ENCODE peak calls at places on chromosomes 7 and 10, in nine cellular contexts. W is choroid plexus epithelial cell; P is CD8-positive, alpha-beta T cell; H is body of pancreas; J is HCT116; X is fibroblast of lung; N is transverse colon; V is adrenal gland; Q is coronary artery. O is an unnamed sample.

GRCh38 chr7:92705831-92706230 is 115.6 kb upstream of the FAM133B start:
- DNase-seq in W (no peak), P (no peak), H (no peak), J (no peak), X (no peak), N (no peak), V (no peak), Q (no peak), O (no peak)

GRCh38 chr7:151394076-151395035 is 15.5 kb downstream of the WDR86 start:
- DNase-seq in W (no peak), P (no peak), H (no peak), J (no peak), X (no peak), N (no peak), V (no peak), Q (no peak), O (no peak)

GRCh38 chr7:138814806-138815332 is 16.9 kb upstream of the ATP6V0A4 start:
- DNase-seq in W (peak; percentile 23), P (no peak), H (no peak), J (no peak), X (no peak), N (no peak), V (no peak), Q (no peak), O (no peak)

GRCh38 chr10:132307823-132308587 is at the start of gene STK32C:
- DNase-seq in W (peak; percentile 92), P (peak; percentile 82), H (peak; percentile 94), J (peak; percentile 54), X (peak; percentile 90), N (peak; percentile 93), V (peak; percentile 90), Q (peak; percentile 95), O (peak; percentile 94)

GRCh38 chr10:30000802-30001571 is 58.4 kb downstream of the JCAD start:
- DNase-seq in W (peak; percentile 95), P (no peak), H (no peak), J (no peak), X (peak; percentile 92), N (peak; percentile 26), V (peak; percentile 90), Q (peak; percentile 84), O (peak; percentile 75)

GRCh38 chr10:71663311-71663710 is 56.3 kb downstream of the C10orf105 start:
- DNase-seq in W (no peak), P (no peak), H (no peak), J (no peak), X (no peak), N (peak; percentile 49), V (no peak), Q (no peak), O (no peak)

GRCh38 chr7:1738511-1738910 is 68.4 kb downstream of the ELFN1 start:
- DNase-seq in W (no peak), P (no peak), H (no peak), J (no peak), X (no peak), N (no peak), V (no peak), Q (no peak), O (no peak)

GRCh38 chr10:69639291-69640195 is 9.5 kb downstream of the FAM241B start:
- DNase-seq in W (peak; percentile 82), P (peak; percentile 43), H (peak; percentile 77), J (peak; percentile 65), X (peak; percentile 70), N (peak; percentile 65), V (peak; percentile 31), Q (peak; percentile 71), O (peak; percentile 23)

GRCh38 chr7:101169838-101170531 is 4.6 kb upstream of the VGF start:
- DNase-seq in W (peak; percentile 66), P (peak; percentile 68), H (peak; percentile 77), J (no peak), X (peak; percentile 53), N (peak; percentile 79), V (peak; percentile 59), Q (peak; percentile 78), O (peak; percentile 69)

GRCh38 chr7:46291601-46292150 is 370.6 kb upstream of the IGFBP3 start:
- DNase-seq in W (peak; percentile 81), P (no peak), H (no peak), J (no peak), X (peak; percentile 76), N (no peak), V (no peak), Q (no peak), O (no peak)

GRCh38 chr7:23893172-23893941 is 183.3 kb downstream of the STK31 start:
- DNase-seq in W (peak; percentile 58), P (no peak), H (no peak), J (no peak), X (peak; percentile 16), N (no peak), V (no peak), Q (no peak), O (no peak)

GRCh38 chr10:97076781-97077180 is 109.0 kb downstream of the SLIT1 start:
- DNase-seq in W (no peak), P (no peak), H (no peak), J (no peak), X (no peak), N (no peak), V (no peak), Q (no peak), O (no peak)

GRCh38 chr7:11193131-11193867 is 219.6 kb downstream of the PHF14 start:
- DNase-seq in W (peak; percentile 37), P (no peak), H (peak; percentile 34), J (no peak), X (peak; percentile 29), N (no peak), V (no peak), Q (no peak), O (peak; percentile 57)

GRCh38 chr7:100835903-100836811 is 8.8 kb upstream of the EPHB4 start:
- DNase-seq in W (no peak), P (no peak), H (no peak), J (no peak), X (no peak), N (peak; percentile 78), V (peak; percentile 68), Q (no peak), O (peak; percentile 56)

GRCh38 chr7:95092332-95092731 is 184.9 kb downstream of the PPP1R9A start:
- DNase-seq in W (no peak), P (no peak), H (no peak), J (no peak), X (no peak), N (no peak), V (peak; percentile 67), Q (no peak), O (no peak)

GRCh38 chr7:45001138-45001694 is 1.2 kb downstream of the CCM2 start:
- DNase-seq in W (no peak), P (no peak), H (peak; percentile 47), J (no peak), X (peak; percentile 11), N (peak; percentile 55), V (no peak), Q (no peak), O (no peak)

GRCh38 chr7:133253522-133253882 is 624 bp downstream of the EXOC4 start:
- DNase-seq in W (peak; percentile 37), P (no peak), H (peak; percentile 43), J (no peak), X (peak; percentile 14), N (peak; percentile 13), V (no peak), Q (no peak), O (no peak)

GRCh38 chr7:1966631-1967200 is 266.0 kb downstream of the MAD1L1 start:
- DNase-seq in W (no peak), P (no peak), H (no peak), J (no peak), X (no peak), N (no peak), V (no peak), Q (no peak), O (no peak)

GRCh38 chr7:130368347-130368746 is 11.9 kb upstream of the CPA1 start:
- DNase-seq in W (no peak), P (no peak), H (no peak), J (no peak), X (no peak), N (no peak), V (peak; percentile 15), Q (no peak), O (no peak)

GRCh38 chr10:112562122-112562521 is 115.1 kb downstream of the VTI1A start:
- DNase-seq in W (no peak), P (no peak), H (no peak), J (no peak), X (no peak), N (no peak), V (no peak), Q (no peak), O (no peak)
- TF ChIP-seq CTCF in W (no peak), P (no peak), H (no peak), J (no peak), X (no peak), N (no peak), V (no peak), Q (no peak), O (no peak)

GRCh38 chr10:73768881-73769280 is 13.0 kb upstream of the CHCHD1 start:
- DNase-seq in W (no peak), P (peak; percentile 35), H (no peak), J (no peak), X (no peak), N (peak; percentile 36), V (no peak), Q (no peak), O (no peak)
- TF ChIP-seq CTCF in W (no peak), P (peak; percentile 50), H (no peak), J (no peak), X (no peak), N (peak; percentile 32), V (no peak), Q (no peak), O (no peak)

GRCh38 chr10:122525788-122526187 is 34.8 kb upstream of the DMBT1 start:
- DNase-seq in W (peak; percentile 9), P (no peak), H (peak; percentile 19), J (peak; percentile 23), X (no peak), N (peak; percentile 60), V (no peak), Q (no peak), O (no peak)
- TF ChIP-seq CTCF in W (peak; percentile 31), P (no peak), H (peak; percentile 48), J (peak; percentile 55), X (no peak), N (peak; percentile 47), V (peak; percentile 33), Q (no peak), O (no peak)

GRCh38 chr10:120318862-120319261 is 138.2 kb upstream of the PLPP4 start:
- DNase-seq in W (no peak), P (no peak), H (no peak), J (no peak), X (no peak), N (no peak), V (no peak), Q (no peak), O (no peak)

GRCh38 chr10:120308590-120308989 is 148.4 kb upstream of the PLPP4 start:
- DNase-seq in W (no peak), P (no peak), H (no peak), J (no peak), X (no peak), N (no peak), V (no peak), Q (no peak), O (no peak)

GRCh38 chr10:120313715-120314114 is 143.3 kb upstream of the PLPP4 start:
- DNase-seq in W (no peak), P (no peak), H (no peak), J (no peak), X (no peak), N (no peak), V (no peak), Q (no peak), O (no peak)

DNA sequence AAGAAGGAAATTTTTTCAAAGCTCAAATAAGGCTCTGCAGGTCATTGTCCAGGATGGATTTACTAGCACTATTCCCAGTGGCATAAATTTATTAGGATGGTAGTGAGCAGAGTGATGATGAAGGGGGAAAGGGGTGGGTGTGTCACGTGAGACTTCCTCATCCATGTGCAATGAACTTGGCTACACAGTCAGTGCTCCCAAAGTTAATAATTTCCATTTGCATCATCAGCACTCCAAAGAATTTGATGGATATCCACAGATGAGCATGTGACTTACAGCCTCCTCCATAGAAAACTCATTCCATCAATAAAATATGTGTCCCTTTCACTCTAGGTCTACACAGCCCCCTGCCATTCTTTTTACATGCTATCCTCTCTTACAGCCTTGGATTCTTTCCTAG is 142.6 kb upstream of the PLPP4 start:
- DNase-seq in W (no peak), P (no peak), H (no peak), J (no peak), X (no peak), N (no peak), V (no peak), Q (no peak), O (no peak)
- TF ChIP-seq CTCF in W (no peak), P (no peak), H (no peak), J (no peak), X (no peak), N (no peak), V (no peak), Q (no peak), O (no peak)